ENCODE peak calls at places on chromosome 9, in eight cellular contexts. One of them, this sample, is unnamed.

GRCh38 chr9:127004946-127005769 is 90.6 kb downstream of the RALGPS1 start:
- DNase-seq in OCI-LY7: no peak
- DNase-seq in tibial nerve: no peak
- DNase-seq in cardiac fibroblast: peak
- DNase-seq in fibroblast of mammary gland: peak
- DNase-seq in body of pancreas: no peak
- DNase-seq in Peyer's patch: no peak
- DNase-seq in kidney: no peak
- DNase-seq in this sample: peak

GRCh38 chr9:135775911-135776310 is 73.9 kb downstream of the KCNT1 start:
- DNase-seq in OCI-LY7: no peak
- DNase-seq in tibial nerve: no peak
- DNase-seq in cardiac fibroblast: no peak
- DNase-seq in fibroblast of mammary gland: no peak
- DNase-seq in body of pancreas: no peak
- DNase-seq in Peyer's patch: no peak
- DNase-seq in kidney: no peak
- DNase-seq in this sample: no peak

GRCh38 chr9:71607571-71607970 is 160.7 kb downstream of the CEMIP2 start:
- DNase-seq in OCI-LY7: no peak
- DNase-seq in tibial nerve: no peak
- DNase-seq in cardiac fibroblast: no peak
- DNase-seq in fibroblast of mammary gland: peak
- DNase-seq in body of pancreas: no peak
- DNase-seq in Peyer's patch: no peak
- DNase-seq in kidney: no peak
- DNase-seq in this sample: peak

GRCh38 chr9:81620009-81620405 is 69.3 kb downstream of the TLE1 start:
- DNase-seq in OCI-LY7: no peak
- DNase-seq in tibial nerve: no peak
- DNase-seq in cardiac fibroblast: no peak
- DNase-seq in fibroblast of mammary gland: no peak
- DNase-seq in body of pancreas: no peak
- DNase-seq in Peyer's patch: no peak
- DNase-seq in kidney: no peak
- DNase-seq in this sample: no peak

GRCh38 chr9:91771027-91771426 is 179.0 kb downstream of the ROR2 start:
- DNase-seq in OCI-LY7: peak
- DNase-seq in tibial nerve: no peak
- DNase-seq in cardiac fibroblast: peak
- DNase-seq in fibroblast of mammary gland: peak
- DNase-seq in body of pancreas: peak
- DNase-seq in Peyer's patch: peak
- DNase-seq in kidney: peak
- DNase-seq in this sample: peak

GRCh38 chr9:19155106-19155999 is 28.1 kb upstream of the PLIN2 start:
- DNase-seq in OCI-LY7: no peak
- DNase-seq in tibial nerve: no peak
- DNase-seq in cardiac fibroblast: no peak
- DNase-seq in fibroblast of mammary gland: no peak
- DNase-seq in body of pancreas: no peak
- DNase-seq in Peyer's patch: no peak
- DNase-seq in kidney: no peak
- DNase-seq in this sample: no peak

GRCh38 chr9:33107762-33108161 is 31.3 kb upstream of the SMU1 start:
- DNase-seq in OCI-LY7: no peak
- DNase-seq in tibial nerve: no peak
- DNase-seq in cardiac fibroblast: no peak
- DNase-seq in fibroblast of mammary gland: no peak
- DNase-seq in body of pancreas: no peak
- DNase-seq in Peyer's patch: no peak
- DNase-seq in kidney: no peak
- DNase-seq in this sample: no peak

GRCh38 chr9:133227242-133227860 is 18.3 kb upstream of the OBP2B start:
- DNase-seq in OCI-LY7: no peak
- DNase-seq in tibial nerve: no peak
- DNase-seq in cardiac fibroblast: no peak
- DNase-seq in fibroblast of mammary gland: no peak
- DNase-seq in body of pancreas: no peak
- DNase-seq in Peyer's patch: no peak
- DNase-seq in kidney: peak
- DNase-seq in this sample: no peak

GRCh38 chr9:122371851-122372250 is 1.0 kb downstream of the PTGS1 start:
- DNase-seq in OCI-LY7: no peak
- DNase-seq in tibial nerve: no peak
- DNase-seq in cardiac fibroblast: no peak
- DNase-seq in fibroblast of mammary gland: no peak
- DNase-seq in body of pancreas: no peak
- DNase-seq in Peyer's patch: no peak
- DNase-seq in kidney: no peak
- DNase-seq in this sample: no peak

GRCh38 chr9:121233906-121234901 is 32.5 kb upstream of the RAB14 start:
- DNase-seq in OCI-LY7: no peak
- DNase-seq in tibial nerve: no peak
- DNase-seq in cardiac fibroblast: peak
- DNase-seq in fibroblast of mammary gland: peak
- DNase-seq in body of pancreas: no peak
- DNase-seq in Peyer's patch: no peak
- DNase-seq in kidney: no peak
- DNase-seq in this sample: peak

GRCh38 chr9:133986774-133987454 is 5.2 kb downstream of the VAV2 start:
- DNase-seq in OCI-LY7: no peak
- DNase-seq in tibial nerve: no peak
- DNase-seq in cardiac fibroblast: no peak
- DNase-seq in fibroblast of mammary gland: no peak
- DNase-seq in body of pancreas: no peak
- DNase-seq in Peyer's patch: no peak
- DNase-seq in kidney: peak
- DNase-seq in this sample: no peak

GRCh38 chr9:38047301-38048251 is 21.5 kb downstream of the SHB start:
- DNase-seq in OCI-LY7: no peak
- DNase-seq in tibial nerve: no peak
- DNase-seq in cardiac fibroblast: peak
- DNase-seq in fibroblast of mammary gland: peak
- DNase-seq in body of pancreas: peak
- DNase-seq in Peyer's patch: peak
- DNase-seq in kidney: peak
- DNase-seq in this sample: peak
- H3K4me3 ChIP-seq in OCI-LY7: no peak
- H3K4me3 ChIP-seq in tibial nerve: no peak
- H3K4me3 ChIP-seq in cardiac fibroblast: no peak
- H3K4me3 ChIP-seq in fibroblast of mammary gland: no peak
- H3K4me3 ChIP-seq in body of pancreas: no peak
- H3K4me3 ChIP-seq in Peyer's patch: no peak
- H3K4me3 ChIP-seq in kidney: peak
- H3K4me3 ChIP-seq in this sample: peak

DNA sequence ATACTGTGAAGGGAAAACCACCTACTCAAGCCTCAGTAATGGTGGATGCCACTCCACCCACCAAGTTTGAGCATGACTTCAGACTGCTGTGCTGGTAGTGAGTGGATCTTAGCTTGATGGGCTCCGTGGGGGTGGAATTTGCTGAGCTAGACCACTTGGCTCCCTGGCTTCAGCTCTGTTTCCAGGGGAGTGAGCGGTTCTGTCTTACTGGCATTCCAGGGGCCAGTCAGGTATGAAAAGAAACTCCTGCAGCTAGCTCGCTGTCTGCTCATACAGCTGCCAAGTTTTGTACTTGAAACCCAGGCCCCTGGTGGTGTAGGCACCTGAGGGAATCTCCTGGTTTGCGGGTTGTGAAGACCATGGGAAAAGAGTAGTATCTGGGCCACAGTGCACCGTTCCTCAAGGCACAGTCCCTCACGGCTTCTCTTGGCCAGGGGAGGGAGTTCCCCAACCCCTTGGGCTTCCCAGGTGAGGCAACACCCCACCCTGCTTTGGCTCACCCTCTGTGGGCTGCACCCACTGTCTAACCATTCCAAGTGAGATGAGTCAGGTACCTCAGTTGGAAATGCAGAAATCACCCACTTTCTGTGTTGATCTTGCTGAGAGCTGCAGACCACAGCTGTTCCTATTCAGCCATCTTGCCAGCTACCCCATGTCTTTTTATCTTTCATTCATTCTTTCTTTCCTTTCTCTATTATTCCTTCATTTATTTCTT is 211.9 kb upstream of the C9orf72 start:
- DNase-seq in OCI-LY7: no peak
- DNase-seq in tibial nerve: no peak
- DNase-seq in cardiac fibroblast: peak
- DNase-seq in fibroblast of mammary gland: no peak
- DNase-seq in body of pancreas: no peak
- DNase-seq in Peyer's patch: no peak
- DNase-seq in kidney: no peak
- DNase-seq in this sample: no peak
- H3K4me3 ChIP-seq in OCI-LY7: no peak
- H3K4me3 ChIP-seq in tibial nerve: no peak
- H3K4me3 ChIP-seq in cardiac fibroblast: no peak
- H3K4me3 ChIP-seq in fibroblast of mammary gland: no peak
- H3K4me3 ChIP-seq in body of pancreas: no peak
- H3K4me3 ChIP-seq in Peyer's patch: no peak
- H3K4me3 ChIP-seq in kidney: no peak
- H3K4me3 ChIP-seq in this sample: no peak

DNA sequence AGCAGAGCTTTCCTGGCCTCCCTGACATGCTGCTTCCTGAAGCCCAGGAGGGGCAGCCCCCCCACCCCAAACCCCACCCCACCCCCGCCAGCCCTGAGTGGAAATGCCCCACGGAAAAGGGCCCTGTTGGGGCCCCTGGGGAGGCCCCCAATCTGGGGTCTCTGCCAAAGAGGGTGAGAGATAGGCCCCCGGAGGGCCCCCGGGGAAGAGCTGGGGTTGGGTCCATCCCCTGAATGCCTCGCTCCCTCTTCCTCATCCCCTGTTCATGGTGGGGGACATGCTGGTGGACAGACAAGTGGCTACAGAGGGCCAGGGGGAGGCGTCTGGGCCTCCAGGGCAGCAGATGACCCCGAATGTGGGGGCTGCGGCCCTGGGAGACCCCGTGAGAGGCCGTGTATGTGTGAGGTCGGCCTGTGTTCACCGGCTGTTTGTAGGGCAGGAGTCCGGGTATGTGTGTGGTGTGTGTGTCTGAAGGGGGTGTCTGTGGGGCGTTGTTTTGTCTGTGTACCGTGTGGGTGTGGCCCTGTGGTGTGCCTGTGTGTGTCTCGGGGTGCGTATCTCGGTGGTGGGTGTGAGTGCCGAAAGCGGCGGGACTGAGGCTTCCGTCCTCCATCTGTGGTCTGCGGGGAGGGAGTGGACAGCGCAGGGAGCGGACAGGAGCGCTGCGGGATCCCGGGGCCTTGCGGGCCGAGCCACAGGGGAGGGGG is 11.3 kb downstream of the C9orf50 start:
- DNase-seq in OCI-LY7: peak
- DNase-seq in tibial nerve: peak
- DNase-seq in cardiac fibroblast: peak
- DNase-seq in fibroblast of mammary gland: no peak
- DNase-seq in body of pancreas: peak
- DNase-seq in Peyer's patch: peak
- DNase-seq in kidney: peak
- DNase-seq in this sample: peak
- H3K4me3 ChIP-seq in OCI-LY7: no peak
- H3K4me3 ChIP-seq in tibial nerve: peak
- H3K4me3 ChIP-seq in cardiac fibroblast: peak
- H3K4me3 ChIP-seq in fibroblast of mammary gland: peak
- H3K4me3 ChIP-seq in body of pancreas: no peak
- H3K4me3 ChIP-seq in Peyer's patch: peak
- H3K4me3 ChIP-seq in kidney: no peak
- H3K4me3 ChIP-seq in this sample: peak

GRCh38 chr9:96420468-96421219 is 2.5 kb upstream of the ZNF367 start:
- DNase-seq in OCI-LY7: peak
- DNase-seq in tibial nerve: peak
- DNase-seq in cardiac fibroblast: peak
- DNase-seq in fibroblast of mammary gland: peak
- DNase-seq in body of pancreas: peak
- DNase-seq in Peyer's patch: peak
- DNase-seq in kidney: no peak
- DNase-seq in this sample: peak
- H3K4me3 ChIP-seq in OCI-LY7: peak
- H3K4me3 ChIP-seq in tibial nerve: no peak
- H3K4me3 ChIP-seq in cardiac fibroblast: no peak
- H3K4me3 ChIP-seq in fibroblast of mammary gland: no peak
- H3K4me3 ChIP-seq in body of pancreas: no peak
- H3K4me3 ChIP-seq in Peyer's patch: no peak
- H3K4me3 ChIP-seq in kidney: peak
- H3K4me3 ChIP-seq in this sample: no peak

DNA sequence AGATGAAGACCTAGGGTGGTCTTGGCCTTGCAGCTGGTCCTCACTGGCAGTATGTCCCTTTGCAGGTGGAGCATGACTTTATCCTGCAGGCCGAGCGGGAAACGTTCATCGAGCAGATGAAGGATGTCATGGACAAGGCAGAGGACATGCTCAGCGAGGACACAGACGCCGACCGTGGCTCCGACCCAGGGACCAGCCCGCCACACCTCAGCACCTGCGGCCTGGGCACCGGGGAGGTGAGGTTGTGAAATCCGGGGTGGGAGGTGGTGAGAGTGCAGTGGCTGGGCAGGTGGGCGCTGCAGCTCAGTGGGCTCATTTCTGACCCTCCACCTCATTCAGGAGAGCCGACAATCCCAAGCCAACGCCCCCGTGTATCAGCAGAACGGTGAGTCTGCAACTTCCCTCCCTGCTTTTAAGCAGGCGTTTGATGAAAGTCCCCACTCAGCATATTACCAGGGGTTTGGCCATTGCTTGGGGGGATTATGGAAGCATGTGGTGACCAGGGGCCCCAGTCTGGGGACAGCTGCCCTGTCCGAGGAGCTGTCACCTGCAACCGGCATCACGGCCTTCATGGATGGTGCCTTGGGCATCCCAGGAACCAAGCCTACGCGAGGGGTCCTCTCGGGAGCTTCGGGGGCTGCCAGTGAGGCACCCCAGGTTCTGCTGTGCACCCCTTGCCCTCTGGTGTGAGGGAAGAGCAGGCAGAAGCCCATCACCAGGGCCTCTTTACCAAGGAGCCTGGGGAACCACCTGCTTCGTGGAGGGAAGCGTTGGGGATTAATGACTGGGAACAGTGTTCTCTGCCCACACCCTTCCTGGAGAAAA is 84.0 kb downstream of the WNK2 start:
- DNase-seq in OCI-LY7: peak
- DNase-seq in tibial nerve: no peak
- DNase-seq in cardiac fibroblast: no peak
- DNase-seq in fibroblast of mammary gland: no peak
- DNase-seq in body of pancreas: no peak
- DNase-seq in Peyer's patch: peak
- DNase-seq in kidney: peak
- DNase-seq in this sample: no peak
- H3K4me3 ChIP-seq in OCI-LY7: peak
- H3K4me3 ChIP-seq in tibial nerve: no peak
- H3K4me3 ChIP-seq in cardiac fibroblast: no peak
- H3K4me3 ChIP-seq in fibroblast of mammary gland: no peak
- H3K4me3 ChIP-seq in body of pancreas: no peak
- H3K4me3 ChIP-seq in Peyer's patch: no peak
- H3K4me3 ChIP-seq in kidney: no peak
- H3K4me3 ChIP-seq in this sample: no peak